ENCODE peak calls at places on chromosome 5, in seven cellular contexts. X, K, H, W, F, B and A are unnamed samples.
A peak's percentile ranks its signal among the peaks of the same experiment; 100 is the strongest.

GRCh38 chr5:135026645-135027317 is 7.2 kb downstream of the PITX1 start:
- DNase-seq in X (no peak), W (no peak), H (no peak), B (no peak), K (no peak), F (no peak), A (no peak)

GRCh38 chr5:5629579-5629978 is 207.1 kb downstream of the ICE1 start:
- DNase-seq in F (no peak), K (no peak), X (peak; percentile 1), W (no peak), B (no peak), H (peak; percentile 43), A (peak; percentile 1)

GRCh38 chr5:88269222-88269771 is 652 bp upstream of the TMEM161B start:
- DNase-seq in W (no peak), F (peak; percentile 17), H (peak; percentile 39), K (no peak), B (no peak), X (peak; percentile 15), A (peak; percentile 47)

GRCh38 chr5:178732281-178732680 is 1.8 kb upstream of the ZNF354A start:
- DNase-seq in K (no peak), X (no peak), W (no peak), B (no peak), F (no peak), H (no peak), A (no peak)

GRCh38 chr5:81590498-81591384 is 160.2 kb downstream of the SSBP2 start:
- DNase-seq in K (no peak), W (no peak), H (peak; percentile 41), B (no peak), X (no peak), F (no peak), A (no peak)

GRCh38 chr5:116360008-116360853 is 214.4 kb downstream of the SEMA6A start:
- DNase-seq in X (peak; percentile 10), F (no peak), W (peak; percentile 79), B (no peak), K (peak; percentile 55), H (no peak), A (no peak)

GRCh38 chr5:173295796-173296195 is 32.4 kb downstream of the STC2 start:
- DNase-seq in W (no peak), B (no peak), F (no peak), K (no peak), H (no peak), X (no peak), A (no peak)

GRCh38 chr5:61993446-61994017 is 312.5 kb upstream of the KIF2A start:
- DNase-seq in K (no peak), X (no peak), W (no peak), B (no peak), H (no peak), F (no peak), A (no peak)

GRCh38 chr5:73103885-73104284 is 16.5 kb upstream of the TMEM171 start:
- DNase-seq in F (no peak), K (no peak), H (no peak), X (no peak), B (no peak), W (no peak), A (no peak)

GRCh38 chr5:179907570-179908324 is at the start of gene TBC1D9B:
- DNase-seq in X (peak; percentile 50), B (peak; percentile 79), H (peak; percentile 69), W (no peak), F (peak; percentile 59), K (peak; percentile 65), A (peak; percentile 73)

GRCh38 chr5:148998174-148998797 is 64.6 kb downstream of the SH3TC2 start:
- DNase-seq in H (peak; percentile 82), K (no peak), W (peak; percentile 30), X (peak; percentile 75), F (peak; percentile 60), B (no peak), A (peak; percentile 93)

GRCh38 chr5:177232358-177232757 is 71.2 kb downstream of the RAB24 start:
- DNase-seq in K (no peak), F (no peak), H (peak; percentile 13), X (no peak), B (no peak), W (no peak), A (no peak)

GRCh38 chr5:131994090-131994489 is 17.4 kb downstream of the ACSL6 start:
- DNase-seq in K (no peak), F (no peak), X (no peak), B (no peak), W (no peak), H (no peak), A (no peak)

GRCh38 chr5:145941096-145941676 is 4.8 kb downstream of the SH3RF2 start:
- DNase-seq in K (no peak), W (no peak), X (no peak), F (peak; percentile 32), B (no peak), H (peak; percentile 56), A (peak; percentile 50)

DNA sequence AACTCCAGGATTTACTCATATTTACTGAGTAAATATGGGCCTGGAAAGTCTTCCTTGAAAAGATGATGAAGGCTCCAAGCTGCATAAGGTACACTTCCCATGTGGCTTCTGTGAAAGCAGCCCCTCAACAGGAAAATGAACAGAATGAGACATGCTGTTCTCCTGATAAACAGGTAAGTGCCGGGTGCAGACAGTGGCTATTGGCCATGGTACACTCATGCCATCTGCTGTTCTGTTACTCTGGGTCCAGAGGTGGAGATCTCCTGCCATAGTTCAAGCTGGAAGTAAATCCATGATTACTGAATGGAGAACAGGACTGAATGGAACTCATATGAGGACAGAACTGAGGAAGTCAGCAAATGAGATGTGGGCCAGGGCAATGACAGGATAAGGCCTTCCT is 103.6 kb downstream of the SLIT3 start:
- DNase-seq in K (no peak), W (no peak), X (no peak), F (no peak), H (no peak), B (no peak), A (peak; percentile 65)
- TF ChIP-seq CTCF in K (no peak), W (no peak), X (peak; percentile 18), F (no peak), H (no peak), B (no peak), A (no peak)

DNA sequence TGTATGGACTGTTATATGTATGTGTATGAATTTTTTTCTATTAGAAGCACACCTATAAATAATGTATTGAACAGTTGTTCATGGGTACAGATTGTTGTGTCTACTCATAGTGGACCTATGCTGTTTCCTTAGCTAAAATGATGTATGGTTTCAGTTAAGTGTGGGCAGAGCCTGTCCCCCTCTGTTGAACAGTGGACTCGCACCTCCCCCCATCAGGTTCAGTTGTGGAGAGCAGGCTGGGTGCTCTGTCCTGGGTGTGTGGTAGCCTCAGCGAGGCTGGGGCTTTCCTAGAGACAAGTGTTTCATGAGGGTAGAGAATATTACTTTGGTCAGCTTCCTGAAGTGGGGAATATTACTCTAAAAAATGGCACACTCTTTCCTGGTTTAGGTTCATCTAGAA is 47.4 kb upstream of the LRRTM2 start:
- DNase-seq in F (no peak), H (no peak), W (no peak), B (no peak), K (no peak), X (no peak), A (no peak)
- TF ChIP-seq CTCF in F (no peak), H (no peak), W (no peak), B (no peak), K (no peak), X (peak; percentile 8), A (no peak)

DNA sequence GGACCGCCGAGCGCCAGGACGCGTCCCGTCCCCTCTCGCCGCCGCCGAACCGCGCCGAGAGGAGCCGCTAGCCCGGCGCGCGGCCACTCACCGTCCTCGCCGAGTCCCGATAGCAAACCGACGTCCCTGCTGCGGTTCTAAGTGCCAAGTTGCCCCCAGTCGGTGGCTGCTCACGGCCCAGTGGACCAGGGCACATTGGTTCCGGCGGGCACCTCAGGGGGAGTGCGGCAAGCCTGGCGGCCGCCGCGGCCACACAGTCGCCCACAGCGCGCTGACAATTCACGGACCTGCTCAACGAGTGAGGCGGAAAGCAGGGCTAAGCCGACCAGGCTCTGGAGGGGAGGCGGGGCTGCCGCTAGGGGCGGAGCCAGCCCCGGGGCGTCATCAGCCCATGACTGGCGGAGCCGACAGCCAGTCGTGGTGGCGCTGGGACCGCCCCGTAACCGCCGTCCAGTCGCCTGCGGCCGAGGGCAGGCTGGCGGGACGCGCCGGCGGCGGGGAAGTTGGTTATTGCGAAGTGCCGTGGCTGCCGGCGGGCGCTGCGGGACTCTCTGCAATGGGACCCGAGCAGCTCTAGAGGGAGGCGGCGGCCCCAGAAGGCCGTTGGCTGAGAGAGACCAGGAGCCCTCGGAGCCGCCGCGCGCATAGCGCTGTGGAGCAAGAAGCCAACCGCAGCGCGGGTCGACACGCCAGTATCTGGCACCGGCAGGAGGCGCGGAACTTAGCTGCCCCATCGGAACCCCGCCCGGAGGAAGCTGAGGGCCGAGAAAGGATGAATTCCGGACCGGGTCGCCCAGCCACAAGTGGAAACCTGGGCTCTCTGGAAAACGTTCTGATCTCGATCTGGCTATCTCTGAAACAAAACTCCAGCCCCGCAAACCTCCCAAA is at the start of gene MARCHF3:
- DNase-seq in X (peak; percentile 96), H (peak; percentile 98), K (peak; percentile 93), B (peak; percentile 96), F (peak; percentile 96), W (peak; percentile 90), A (peak; percentile 98)
- TF ChIP-seq CTCF in X (peak; percentile 39), H (peak; percentile 46), K (peak; percentile 26), B (no peak), F (peak; percentile 17), W (no peak), A (peak; percentile 39)

DNA sequence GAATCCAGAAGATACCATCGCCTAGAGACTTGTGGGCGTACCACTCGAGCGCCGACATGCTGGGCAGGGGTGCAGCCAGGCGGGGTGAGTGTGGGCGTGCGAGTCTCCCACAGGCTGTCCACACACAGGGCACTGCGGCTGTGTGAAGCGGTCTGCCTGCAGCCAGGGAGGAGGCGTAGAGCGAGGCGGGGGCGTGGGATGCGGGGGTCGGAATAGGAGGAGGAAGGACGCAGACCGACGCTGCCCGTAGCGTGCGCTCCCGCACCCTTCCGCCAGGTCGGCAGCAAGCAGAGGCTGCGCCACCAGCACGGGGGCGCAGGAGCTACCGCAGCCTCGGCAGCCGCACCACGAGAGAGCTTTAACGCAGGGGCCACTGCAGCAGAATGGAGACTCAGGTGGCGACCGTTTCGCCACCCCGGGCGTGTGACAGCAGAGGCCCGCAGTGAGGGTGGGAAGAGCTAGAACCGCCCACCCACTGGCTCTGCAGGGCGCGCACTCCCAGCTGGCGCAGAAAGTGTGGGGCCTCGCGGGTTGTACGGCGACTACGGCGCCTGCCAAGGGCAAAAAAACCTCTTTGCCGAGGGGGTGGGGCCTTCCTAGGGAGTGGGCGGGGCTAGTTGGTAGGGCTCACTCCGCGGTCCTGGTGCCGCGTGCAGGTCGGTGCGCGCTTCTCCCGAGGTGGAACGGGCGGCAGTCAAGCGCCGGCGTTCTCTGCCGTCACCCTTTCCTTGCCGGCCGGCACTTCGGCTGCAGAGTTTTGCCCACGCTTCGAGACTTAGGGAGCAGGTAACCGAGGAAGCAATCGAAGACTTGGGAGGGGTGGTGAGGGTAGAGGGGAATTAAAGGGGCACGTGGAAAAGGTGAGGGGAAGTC is at the start of the genes MBLAC2 and POLR3G:
- DNase-seq in H (peak; percentile 96), X (peak; percentile 93), K (peak; percentile 93), W (peak; percentile 91), F (peak; percentile 96), B (peak; percentile 94), A (peak; percentile 93)
- TF ChIP-seq CTCF in H (peak; percentile 69), X (peak; percentile 44), K (peak; percentile 35), W (peak; percentile 60), F (peak; percentile 34), B (peak; percentile 6), A (peak; percentile 37)

GRCh38 chr5:133797167-133797566 is 171.3 kb downstream of the C5orf15 start:
- DNase-seq in F (no peak), X (no peak), H (peak; percentile 35), B (no peak), K (no peak), W (no peak), A (no peak)
- TF ChIP-seq CTCF in F (no peak), X (no peak), H (no peak), B (no peak), K (no peak), W (no peak), A (no peak)